ENCODE peak calls at places on chromosome 10, in nine cellular contexts. M is esophagus squamous epithelium; T is stomach; D is A673; E is NB4; Z is colonic mucosa; C is Calu3; K is RWPE1; S is CD8-positive, alpha-beta T cell. N is an unnamed sample.

GRCh38 chr10:102628451-102628911 is 15.8 kb upstream of the TRIM8 start:
- DNase-seq in C (peak), E (no peak), D (no peak), T (no peak), K (peak), Z (no peak), M (no peak), S (no peak), N (no peak)

GRCh38 chr10:43944742-43945730 is 296.4 kb upstream of the ZNF32 start:
- DNase-seq in M (no peak), C (no peak), E (no peak), K (no peak), Z (no peak), D (no peak), S (no peak), T (peak), N (no peak)

GRCh38 chr10:75014516-75015230 is 96.8 kb upstream of the SAMD8 start:
- DNase-seq in M (no peak), T (no peak), E (no peak), K (no peak), Z (no peak), D (no peak), S (peak), C (no peak), N (no peak)

GRCh38 chr10:2935647-2936386 is 131.5 kb upstream of the PFKP start:
- DNase-seq in S (no peak), E (no peak), M (no peak), Z (peak), D (no peak), C (no peak), K (no peak), T (no peak), N (no peak)

GRCh38 chr10:74289956-74290355 is 138.9 kb downstream of the ADK start:
- DNase-seq in S (no peak), T (no peak), K (no peak), M (no peak), Z (no peak), C (no peak), E (no peak), D (no peak), N (no peak)

GRCh38 chr10:24597961-24598360 is 125.7 kb downstream of the ARHGAP21 start:
- DNase-seq in Z (no peak), C (no peak), M (no peak), S (no peak), D (no peak), K (no peak), T (no peak), E (no peak), N (no peak)

GRCh38 chr10:101329341-101330032 is 24.5 kb upstream of the BTRC start:
- DNase-seq in S (no peak), E (no peak), T (no peak), M (no peak), Z (no peak), D (no peak), C (no peak), K (no peak), N (no peak)

GRCh38 chr10:125067764-125068163 is 92.6 kb downstream of the CTBP2 start:
- DNase-seq in Z (no peak), T (no peak), E (no peak), M (no peak), S (no peak), K (no peak), D (no peak), C (no peak), N (no peak)

GRCh38 chr10:86233131-86233530 is 133.5 kb downstream of the GRID1 start:
- DNase-seq in K (no peak), D (no peak), C (no peak), T (no peak), S (no peak), E (no peak), M (no peak), Z (no peak), N (no peak)

GRCh38 chr10:78335371-78335690 is 301.7 kb downstream of the RPS24 start:
- DNase-seq in K (no peak), E (no peak), D (no peak), M (no peak), S (no peak), T (no peak), C (no peak), Z (peak), N (no peak)

GRCh38 chr10:103834436-103835095 is 20.8 kb downstream of the SH3PXD2A start:
- DNase-seq in C (no peak), K (no peak), M (no peak), T (no peak), S (no peak), D (no peak), Z (no peak), E (no peak), N (no peak)

GRCh38 chr10:101446071-101446470 is 92.1 kb downstream of the BTRC start:
- DNase-seq in K (no peak), Z (no peak), S (no peak), C (no peak), M (no peak), D (no peak), T (no peak), E (no peak), N (no peak)

GRCh38 chr10:73060738-73061635 is 35.7 kb downstream of the P4HA1 start:
- DNase-seq in T (no peak), Z (no peak), K (peak), C (no peak), D (peak), M (no peak), E (peak), S (no peak), N (peak)

GRCh38 chr10:107011113-107011512 is 153.4 kb downstream of the SORCS1 start:
- DNase-seq in T (no peak), K (no peak), E (no peak), C (no peak), D (peak), Z (no peak), M (no peak), S (no peak), N (no peak)

GRCh38 chr10:105742184-105742583 is 1101.1 kb downstream of the SORCS3 start:
- DNase-seq in T (peak), M (no peak), Z (peak), E (peak), S (no peak), C (no peak), D (peak), K (no peak), N (no peak)

GRCh38 chr10:43200538-43201390 is 62.5 kb downstream of the CSGALNACT2 start:
- DNase-seq in M (no peak), D (no peak), Z (peak), S (no peak), K (no peak), E (no peak), T (peak), C (no peak), N (no peak)

GRCh38 chr10:103077491-103078308 is 115.4 kb downstream of the NT5C2 start:
- DNase-seq in Z (no peak), T (no peak), S (no peak), D (no peak), M (no peak), E (no peak), C (no peak), K (no peak), N (no peak)

GRCh38 chr10:117740696-117741222 is 198.2 kb downstream of the EMX2 start:
- DNase-seq in M (no peak), K (no peak), Z (no peak), S (no peak), E (no peak), D (no peak), T (no peak), C (no peak), N (no peak)

GRCh38 chr10:58266003-58266825 is 1.5 kb downstream of the IPMK start:
- DNase-seq in D (peak), C (no peak), Z (peak), S (no peak), K (peak), M (no peak), T (no peak), E (peak), N (peak)

GRCh38 chr10:92575961-92576360 is 2.1 kb upstream of the IDE start:
- DNase-seq in Z (no peak), S (no peak), C (no peak), M (no peak), D (no peak), T (no peak), K (peak), E (peak), N (peak)

GRCh38 chr10:26556756-26557640 is 118.9 kb downstream of the APBB1IP start:
- DNase-seq in Z (no peak), T (no peak), E (peak), D (peak), M (no peak), K (peak), C (peak), S (peak), N (peak)

GRCh38 chr10:79001082-79001885 is 67.5 kb upstream of the ZMIZ1 start:
- DNase-seq in Z (no peak), M (no peak), E (no peak), D (no peak), C (no peak), S (no peak), T (no peak), K (no peak), N (peak)

GRCh38 chr10:13942030-13942429 is 355.3 kb downstream of the PRPF18 start:
- DNase-seq in M (no peak), S (no peak), C (no peak), D (no peak), E (no peak), K (no peak), Z (no peak), T (no peak), N (no peak)

GRCh38 chr10:31936933-31937332 is 8.3 kb upstream of the ARHGAP12 start:
- DNase-seq in M (no peak), T (no peak), E (no peak), K (no peak), Z (no peak), C (no peak), S (no peak), D (no peak), N (no peak)

GRCh38 chr10:99930731-99931550 is 78.8 kb downstream of the DNMBP start:
- DNase-seq in D (no peak), C (peak), T (peak), S (no peak), Z (peak), M (no peak), K (peak), E (no peak), N (no peak)

GRCh38 chr10:75772153-75772887 is 340.9 kb downstream of the LRMDA start:
- DNase-seq in K (peak), D (no peak), Z (no peak), T (no peak), M (no peak), C (no peak), S (no peak), E (peak), N (no peak)

GRCh38 chr10:110269641-110270318 is 34.9 kb downstream of the SMNDC1 start:
- DNase-seq in S (no peak), K (no peak), E (no peak), M (no peak), Z (peak), T (peak), C (no peak), D (peak), N (peak)

DNA sequence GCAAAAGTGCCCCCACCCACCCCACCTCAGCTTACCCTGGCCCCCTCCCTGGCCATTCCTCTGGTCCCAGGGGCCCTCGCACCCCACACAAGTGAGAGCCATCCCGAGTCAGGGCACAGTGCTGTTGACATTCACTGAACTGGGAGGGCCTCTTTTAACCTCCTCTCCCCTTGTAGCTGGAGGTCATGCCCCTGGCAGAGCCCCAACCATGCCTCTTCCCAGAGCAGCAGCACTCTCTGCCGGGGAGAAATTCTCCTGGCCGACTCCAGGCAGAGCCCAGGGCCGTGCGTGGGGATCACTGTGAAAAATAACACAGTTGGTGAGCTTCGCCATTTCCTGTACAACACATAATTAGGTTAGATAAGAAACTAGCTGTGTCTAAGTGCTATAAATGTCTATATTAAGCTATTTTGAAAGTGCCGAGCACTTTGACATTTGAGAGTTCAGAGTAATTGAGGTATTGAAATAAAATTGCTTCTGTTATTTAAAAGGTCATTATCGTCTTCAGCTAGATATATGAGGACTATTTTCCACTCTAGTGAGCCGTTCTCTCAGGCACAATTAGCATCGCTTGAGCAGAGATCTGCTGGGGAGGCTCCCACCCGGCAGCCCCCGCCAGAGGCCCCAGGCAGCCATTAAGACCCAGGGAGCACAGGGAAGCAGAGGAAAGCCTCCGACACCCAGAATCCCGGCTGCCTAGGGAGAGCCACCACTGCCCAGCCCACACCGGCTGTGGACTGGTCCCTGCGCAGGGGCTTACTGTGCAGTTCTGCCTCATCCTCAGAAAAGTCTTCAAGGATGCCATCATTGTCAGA is 62.4 kb upstream of the LRRC18 start:
- DNase-seq in D (no peak), S (no peak), T (no peak), E (no peak), C (no peak), Z (no peak), M (no peak), K (no peak), N (no peak)
- TF ChIP-seq CTCF in D (no peak), S (no peak), T (no peak), E (no peak), C (no peak), Z (no peak), M (no peak), K (no peak), N (no peak)

DNA sequence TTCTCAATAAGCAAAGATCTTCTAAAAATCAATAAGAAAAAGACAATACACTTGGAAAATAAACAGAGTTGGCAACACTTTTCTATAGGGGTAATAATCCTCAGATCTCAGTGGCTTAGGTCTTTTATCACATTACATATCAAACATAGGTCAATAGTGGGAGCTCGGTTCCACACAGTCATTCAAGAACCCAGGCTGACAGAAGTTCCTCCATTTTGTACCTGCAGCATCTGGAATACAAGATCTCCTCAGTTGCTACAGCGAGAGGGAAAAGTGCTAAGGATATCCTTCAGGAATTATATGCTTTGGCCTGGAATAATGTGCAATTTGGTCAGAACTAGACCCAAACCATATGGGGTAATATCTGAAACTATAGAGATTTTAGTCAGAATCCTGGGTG is 55.4 kb upstream of the MSRB2 start:
- DNase-seq in M (no peak), T (no peak), Z (no peak), S (no peak), C (no peak), D (no peak), K (no peak), E (no peak), N (no peak)
- TF ChIP-seq CTCF in M (no peak), T (no peak), Z (no peak), S (no peak), C (no peak), D (no peak), K (no peak), E (no peak), N (no peak)

GRCh38 chr10:130250127-130250526 is 113.9 kb downstream of the GLRX3 start:
- DNase-seq in E (no peak), S (no peak), D (no peak), K (no peak), C (no peak), T (no peak), Z (no peak), M (no peak), N (no peak)

GRCh38 chr10:130251766-130252165 is 115.6 kb downstream of the GLRX3 start:
- DNase-seq in K (no peak), C (no peak), E (no peak), T (no peak), D (no peak), S (no peak), Z (no peak), M (no peak), N (no peak)

GRCh38 chr10:130257897-130258296 is 121.7 kb downstream of the GLRX3 start:
- DNase-seq in K (no peak), S (no peak), C (no peak), M (no peak), E (no peak), D (no peak), Z (no peak), T (no peak), N (no peak)

GRCh38 chr10:130255777-130256176 is 119.6 kb downstream of the GLRX3 start:
- DNase-seq in T (no peak), D (no peak), Z (no peak), M (no peak), C (no peak), S (no peak), K (no peak), E (no peak), N (no peak)

DNA sequence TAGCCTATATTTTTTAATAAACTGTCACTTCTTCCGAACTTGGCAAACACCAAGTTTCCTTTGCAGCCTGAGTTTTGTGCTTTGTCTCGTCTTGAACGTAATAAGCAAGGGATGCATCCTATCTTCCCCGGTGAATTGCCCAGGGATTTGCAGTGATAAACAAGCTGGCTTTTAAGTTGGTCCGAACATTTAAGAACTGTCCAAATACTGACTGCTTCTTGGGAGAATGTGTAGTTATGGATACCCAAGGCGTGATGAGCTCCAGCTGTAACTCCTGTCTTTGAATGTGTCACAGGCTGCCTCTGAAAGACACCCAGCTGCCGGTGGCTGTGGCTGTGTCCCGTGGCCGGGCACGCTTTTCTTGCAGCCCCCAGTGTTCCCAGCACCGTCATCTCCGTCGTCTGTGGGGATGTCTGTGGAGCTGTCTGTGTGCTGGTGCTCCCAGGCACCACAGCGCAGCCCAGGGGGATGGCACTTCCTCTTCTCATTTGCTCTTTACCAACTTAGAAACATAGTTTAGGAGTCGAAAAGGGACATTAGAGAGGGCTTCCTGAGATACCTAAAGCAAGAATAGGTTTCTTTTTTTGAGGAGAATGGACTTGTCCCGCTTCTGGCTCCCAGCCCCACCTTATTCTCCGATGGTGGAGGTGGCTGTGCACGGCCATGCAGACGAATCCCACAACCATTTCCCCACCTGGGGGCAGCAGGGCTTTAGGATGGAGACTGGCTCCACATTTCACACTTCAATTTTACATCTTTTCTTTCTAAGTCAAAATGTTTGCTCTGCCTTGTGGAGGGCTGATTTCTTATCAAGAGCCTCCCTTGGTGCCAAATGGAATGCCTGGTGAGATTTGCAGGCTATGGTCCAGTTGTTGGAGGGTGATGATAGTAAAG is 118.2 kb downstream of the GLRX3 start:
- DNase-seq in C (no peak), D (peak), M (no peak), T (no peak), Z (no peak), S (no peak), K (no peak), E (peak), N (no peak)
- TF ChIP-seq CTCF in C (no peak), D (no peak), M (no peak), T (no peak), Z (no peak), S (no peak), K (no peak), E (no peak), N (no peak)

GRCh38 chr10:70162157-70162891 is 8.0 kb downstream of the SAR1A start:
- DNase-seq in M (no peak), E (no peak), T (no peak), D (no peak), C (no peak), K (no peak), S (no peak), Z (no peak), N (no peak)

GRCh38 chr10:70164179-70164578 is 6.1 kb downstream of the SAR1A start:
- DNase-seq in E (peak), K (no peak), M (no peak), T (no peak), C (no peak), S (no peak), D (no peak), Z (no peak), N (no peak)

GRCh38 chr10:70163448-70163847 is 6.9 kb downstream of the SAR1A start:
- DNase-seq in Z (no peak), T (no peak), C (no peak), K (no peak), S (no peak), D (no peak), M (no peak), E (no peak), N (no peak)

GRCh38 chr10:70160798-70161197 is 9.5 kb downstream of the SAR1A start:
- DNase-seq in S (no peak), E (no peak), T (no peak), C (no peak), M (no peak), K (no peak), Z (no peak), D (no peak), N (no peak)

DNA sequence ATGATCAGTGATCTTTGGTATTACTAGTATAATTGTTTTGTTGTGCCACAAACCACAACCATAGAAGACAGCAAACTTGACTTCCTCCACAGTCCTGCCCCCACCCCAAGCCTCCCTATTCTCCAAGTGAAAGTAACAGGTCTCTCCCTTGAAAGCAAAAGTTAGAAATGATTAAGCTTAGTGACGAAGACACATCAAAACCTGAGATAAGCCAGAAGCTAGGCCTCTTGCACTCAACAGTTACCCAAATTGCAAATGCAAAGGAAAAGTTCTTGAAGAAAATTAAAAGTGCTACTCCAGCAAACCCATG is 7.5 kb downstream of the SAR1A start:
- DNase-seq in E (peak), T (no peak), K (no peak), S (no peak), Z (no peak), M (no peak), C (no peak), D (no peak), N (no peak)
- TF ChIP-seq CTCF in E (no peak), T (no peak), K (no peak), S (no peak), Z (no peak), M (no peak), C (no peak), D (no peak), N (no peak)